ENCODE peak calls at places on chromosome X, in seven cellular contexts. One of them, this sample, is unnamed.

GRCh38 chrX:80984118-80984517 is 174.4 kb upstream of the BRWD3 start:
- DNase-seq in GM12891: no peak
- DNase-seq in HTR-8/SVneo: no peak
- DNase-seq in stimulated activated naive B cell treated with anti-CD40 and anti-IgM and Interleukin-4, amounts not matched to agents 10 μg/mL and 1 μg/mL and 100 μg/mL, for 72 hours: no peak
- DNase-seq in heart right ventricle: no peak
- DNase-seq in RCC 7860: no peak
- DNase-seq in CD4-positive, alpha-beta T cell: no peak
- DNase-seq in this sample: no peak

GRCh38 chrX:8851487-8851886 is 50.3 kb upstream of the FAM9A start:
- DNase-seq in GM12891: no peak
- DNase-seq in HTR-8/SVneo: no peak
- DNase-seq in stimulated activated naive B cell treated with anti-CD40 and anti-IgM and Interleukin-4, amounts not matched to agents 10 μg/mL and 1 μg/mL and 100 μg/mL, for 72 hours: no peak
- DNase-seq in heart right ventricle: no peak
- DNase-seq in RCC 7860: no peak
- DNase-seq in CD4-positive, alpha-beta T cell: no peak
- DNase-seq in this sample: no peak

GRCh38 chrX:30713061-30713525 is 59.9 kb downstream of the GK start:
- DNase-seq in GM12891: peak; percentile 10
- DNase-seq in HTR-8/SVneo: peak; percentile 59
- DNase-seq in stimulated activated naive B cell treated with anti-CD40 and anti-IgM and Interleukin-4, amounts not matched to agents 10 μg/mL and 1 μg/mL and 100 μg/mL, for 72 hours: peak; percentile 14
- DNase-seq in heart right ventricle: no peak
- DNase-seq in RCC 7860: no peak
- DNase-seq in CD4-positive, alpha-beta T cell: peak; percentile 14
- DNase-seq in this sample: peak; percentile 78

GRCh38 chrX:30060718-30061117 is 154.6 kb upstream of the MAGEB2 start:
- DNase-seq in GM12891: no peak
- DNase-seq in HTR-8/SVneo: no peak
- DNase-seq in stimulated activated naive B cell treated with anti-CD40 and anti-IgM and Interleukin-4, amounts not matched to agents 10 μg/mL and 1 μg/mL and 100 μg/mL, for 72 hours: no peak
- DNase-seq in heart right ventricle: no peak
- DNase-seq in RCC 7860: no peak
- DNase-seq in CD4-positive, alpha-beta T cell: no peak
- DNase-seq in this sample: peak; percentile 17

GRCh38 chrX:23515028-23515427 is 152.3 kb upstream of the PRDX4 start:
- DNase-seq in GM12891: no peak
- DNase-seq in HTR-8/SVneo: no peak
- DNase-seq in stimulated activated naive B cell treated with anti-CD40 and anti-IgM and Interleukin-4, amounts not matched to agents 10 μg/mL and 1 μg/mL and 100 μg/mL, for 72 hours: no peak
- DNase-seq in heart right ventricle: no peak
- DNase-seq in RCC 7860: no peak
- DNase-seq in CD4-positive, alpha-beta T cell: no peak
- DNase-seq in this sample: no peak

GRCh38 chrX:119459181-119459580 is 9.1 kb upstream of the SLC25A5 start:
- DNase-seq in GM12891: no peak
- DNase-seq in HTR-8/SVneo: no peak
- DNase-seq in stimulated activated naive B cell treated with anti-CD40 and anti-IgM and Interleukin-4, amounts not matched to agents 10 μg/mL and 1 μg/mL and 100 μg/mL, for 72 hours: no peak
- DNase-seq in heart right ventricle: no peak
- DNase-seq in RCC 7860: no peak
- DNase-seq in CD4-positive, alpha-beta T cell: no peak
- DNase-seq in this sample: no peak

GRCh38 chrX:53279296-53280237 is 1.8 kb downstream of the IQSEC2 start:
- DNase-seq in GM12891: no peak
- DNase-seq in HTR-8/SVneo: no peak
- DNase-seq in stimulated activated naive B cell treated with anti-CD40 and anti-IgM and Interleukin-4, amounts not matched to agents 10 μg/mL and 1 μg/mL and 100 μg/mL, for 72 hours: no peak
- DNase-seq in heart right ventricle: no peak
- DNase-seq in RCC 7860: no peak
- DNase-seq in CD4-positive, alpha-beta T cell: no peak
- DNase-seq in this sample: no peak

GRCh38 chrX:17542123-17542522 is 167.1 kb downstream of the NHS start:
- DNase-seq in GM12891: no peak
- DNase-seq in HTR-8/SVneo: no peak
- DNase-seq in stimulated activated naive B cell treated with anti-CD40 and anti-IgM and Interleukin-4, amounts not matched to agents 10 μg/mL and 1 μg/mL and 100 μg/mL, for 72 hours: no peak
- DNase-seq in heart right ventricle: peak; percentile 9
- DNase-seq in RCC 7860: no peak
- DNase-seq in CD4-positive, alpha-beta T cell: no peak
- DNase-seq in this sample: no peak